ENCODE peak calls at places on chromosomes 13 and 19, in seven cellular contexts. One of them, this sample, is unnamed. For H3K79me1, the result is how much of the 10 kb centered on the place peaks cover.

GRCh38 chr13:79549355-79550106 is 68.6 kb downstream of the NDFIP2 start:
- DNase-seq in H9: no peak
- DNase-seq in H1: no peak
- DNase-seq in IMR-90: peak
- DNase-seq in mesenchymal stem cell: peak
- DNase-seq in neuronal stem cell: no peak
- DNase-seq in mesendoderm: peak
- DNase-seq in this sample: peak

GRCh38 chr19:8494158-8494557 is 8.3 kb downstream of the PRAM1 start:
- DNase-seq in H1: no peak
- DNase-seq in neuronal stem cell: no peak
- DNase-seq in mesendoderm: no peak
- DNase-seq in IMR-90: no peak
- DNase-seq in H9: no peak
- DNase-seq in mesenchymal stem cell: peak
- DNase-seq in this sample: no peak

GRCh38 chr13:109745060-109745459 is 41.3 kb downstream of the IRS2 start:
- DNase-seq in mesendoderm: no peak
- DNase-seq in H1: no peak
- DNase-seq in mesenchymal stem cell: no peak
- DNase-seq in H9: no peak
- DNase-seq in neuronal stem cell: no peak
- DNase-seq in IMR-90: no peak
- DNase-seq in this sample: no peak

GRCh38 chr13:32528358-32528757 is 10.2 kb downstream of the N4BP2L2 start:
- DNase-seq in IMR-90: peak
- DNase-seq in neuronal stem cell: no peak
- DNase-seq in H1: no peak
- DNase-seq in H9: no peak
- DNase-seq in mesendoderm: no peak
- DNase-seq in mesenchymal stem cell: no peak
- DNase-seq in this sample: no peak

GRCh38 chr13:105464249-105464648 is 1071.2 kb downstream of the EFNB2 start:
- DNase-seq in mesendoderm: peak
- DNase-seq in neuronal stem cell: no peak
- DNase-seq in H9: no peak
- DNase-seq in mesenchymal stem cell: no peak
- DNase-seq in H1: no peak
- DNase-seq in IMR-90: peak
- DNase-seq in this sample: peak

GRCh38 chr13:112254900-112255299 is 121.3 kb upstream of the SPACA7 start:
- DNase-seq in mesendoderm: no peak
- DNase-seq in H9: no peak
- DNase-seq in IMR-90: no peak
- DNase-seq in neuronal stem cell: no peak
- DNase-seq in mesenchymal stem cell: no peak
- DNase-seq in H1: no peak
- DNase-seq in this sample: no peak

GRCh38 chr13:98845726-98846125 is 93.3 kb upstream of the SLC15A1 start:
- DNase-seq in mesenchymal stem cell: no peak
- DNase-seq in mesendoderm: no peak
- DNase-seq in H9: no peak
- DNase-seq in H1: no peak
- DNase-seq in neuronal stem cell: no peak
- DNase-seq in IMR-90: no peak
- DNase-seq in this sample: no peak

GRCh38 chr13:40120288-40120687 is 464.8 kb downstream of the COG6 start:
- DNase-seq in H1: no peak
- DNase-seq in neuronal stem cell: no peak
- DNase-seq in H9: no peak
- DNase-seq in mesendoderm: no peak
- DNase-seq in IMR-90: no peak
- DNase-seq in mesenchymal stem cell: no peak
- DNase-seq in this sample: no peak

GRCh38 chr13:47114030-47114429 is 217.2 kb upstream of the HTR2A start:
- DNase-seq in mesendoderm: no peak
- DNase-seq in neuronal stem cell: no peak
- DNase-seq in mesenchymal stem cell: peak
- DNase-seq in H9: no peak
- DNase-seq in IMR-90: peak
- DNase-seq in H1: no peak
- DNase-seq in this sample: peak

GRCh38 chr13:46314587-46314986 is 72.5 kb downstream of the RUBCNL start:
- DNase-seq in H1: no peak
- DNase-seq in neuronal stem cell: no peak
- DNase-seq in mesenchymal stem cell: no peak
- DNase-seq in H9: no peak
- DNase-seq in mesendoderm: no peak
- DNase-seq in IMR-90: no peak
- DNase-seq in this sample: no peak

GRCh38 chr13:45695198-45695730 is 6.9 kb upstream of the CBY2 start:
- DNase-seq in H1: no peak
- DNase-seq in mesenchymal stem cell: no peak
- DNase-seq in mesendoderm: no peak
- DNase-seq in IMR-90: no peak
- DNase-seq in H9: no peak
- DNase-seq in neuronal stem cell: no peak
- DNase-seq in this sample: peak

GRCh38 chr13:105363747-105364177 is 1171.7 kb downstream of the EFNB2 start:
- DNase-seq in H1: no peak
- DNase-seq in H9: no peak
- DNase-seq in IMR-90: no peak
- DNase-seq in neuronal stem cell: no peak
- DNase-seq in mesenchymal stem cell: no peak
- DNase-seq in mesendoderm: no peak
- DNase-seq in this sample: no peak

GRCh38 chr13:106594986-106595385 is 27.0 kb upstream of the ARGLU1 start:
- DNase-seq in IMR-90: no peak
- DNase-seq in mesenchymal stem cell: no peak
- DNase-seq in mesendoderm: no peak
- DNase-seq in H9: no peak
- DNase-seq in H1: no peak
- DNase-seq in neuronal stem cell: no peak
- DNase-seq in this sample: no peak

GRCh38 chr13:82294226-82294625 is 1588.0 kb downstream of the SLITRK1 start:
- DNase-seq in H1: no peak
- DNase-seq in IMR-90: no peak
- DNase-seq in neuronal stem cell: no peak
- DNase-seq in H9: peak
- DNase-seq in mesenchymal stem cell: no peak
- DNase-seq in mesendoderm: peak
- DNase-seq in this sample: no peak

GRCh38 chr13:44974056-44974798 is 15.0 kb downstream of the NUFIP1 start:
- DNase-seq in mesendoderm: no peak
- DNase-seq in mesenchymal stem cell: peak
- DNase-seq in H9: no peak
- DNase-seq in neuronal stem cell: no peak
- DNase-seq in H1: no peak
- DNase-seq in IMR-90: peak
- DNase-seq in this sample: no peak

GRCh38 chr19:1942934-1943555 is 2.1 kb downstream of the CSNK1G2 start:
- DNase-seq in neuronal stem cell: no peak
- DNase-seq in IMR-90: no peak
- DNase-seq in H9: no peak
- DNase-seq in H1: no peak
- DNase-seq in mesendoderm: no peak
- DNase-seq in mesenchymal stem cell: peak
- DNase-seq in this sample: no peak

GRCh38 chr13:109274188-109274821 is 512.1 kb downstream of the IRS2 start:
- DNase-seq in IMR-90: peak
- DNase-seq in H1: peak
- DNase-seq in mesenchymal stem cell: peak
- DNase-seq in H9: peak
- DNase-seq in neuronal stem cell: peak
- DNase-seq in mesendoderm: peak
- DNase-seq in this sample: peak

GRCh38 chr13:44101347-44102083 is 221.8 kb downstream of the LACC1 start:
- DNase-seq in mesenchymal stem cell: no peak
- DNase-seq in IMR-90: no peak
- DNase-seq in neuronal stem cell: no peak
- DNase-seq in H9: no peak
- DNase-seq in mesendoderm: no peak
- DNase-seq in H1: no peak
- DNase-seq in this sample: no peak

GRCh38 chr13:46541210-46541609 is 11.8 kb upstream of the LRCH1 start:
- DNase-seq in IMR-90: no peak
- DNase-seq in mesenchymal stem cell: no peak
- DNase-seq in neuronal stem cell: no peak
- DNase-seq in H9: no peak
- DNase-seq in H1: no peak
- DNase-seq in mesendoderm: no peak
- DNase-seq in this sample: no peak

GRCh38 chr19:49613374-49613773 is 22.4 kb downstream of the PRR12 start:
- DNase-seq in mesenchymal stem cell: peak
- DNase-seq in H9: no peak
- DNase-seq in neuronal stem cell: no peak
- DNase-seq in IMR-90: no peak
- DNase-seq in mesendoderm: no peak
- DNase-seq in H1: no peak
- DNase-seq in this sample: no peak

GRCh38 chr19:14059093-14059480 is 2.8 kb downstream of the PALM3 start:
- DNase-seq in neuronal stem cell: peak
- DNase-seq in H1: no peak
- DNase-seq in mesendoderm: no peak
- DNase-seq in mesenchymal stem cell: no peak
- DNase-seq in H9: peak
- DNase-seq in IMR-90: no peak
- DNase-seq in this sample: no peak

GRCh38 chr13:102800145-102801041 is 1.5 kb downstream of the BIVM start:
- DNase-seq in H1: no peak
- DNase-seq in mesendoderm: peak
- DNase-seq in neuronal stem cell: peak
- DNase-seq in H9: peak
- DNase-seq in IMR-90: peak
- DNase-seq in mesenchymal stem cell: peak
- DNase-seq in this sample: peak

GRCh38 chr13:70893832-70894231 is 785.6 kb upstream of the KLHL1 start:
- DNase-seq in mesendoderm: no peak
- DNase-seq in IMR-90: no peak
- DNase-seq in neuronal stem cell: no peak
- DNase-seq in mesenchymal stem cell: peak
- DNase-seq in H1: no peak
- DNase-seq in H9: peak
- DNase-seq in this sample: no peak

GRCh38 chr13:99813346-99814095 is 158.0 kb downstream of the ZIC5 start:
- DNase-seq in H9: no peak
- DNase-seq in mesenchymal stem cell: no peak
- DNase-seq in neuronal stem cell: no peak
- DNase-seq in mesendoderm: no peak
- DNase-seq in H1: no peak
- DNase-seq in IMR-90: no peak
- DNase-seq in this sample: no peak

GRCh38 chr13:53238241-53238640 is 209.6 kb downstream of the OLFM4 start:
- DNase-seq in mesenchymal stem cell: no peak
- DNase-seq in IMR-90: no peak
- DNase-seq in mesendoderm: peak
- DNase-seq in neuronal stem cell: no peak
- DNase-seq in H1: no peak
- DNase-seq in H9: peak
- DNase-seq in this sample: no peak

GRCh38 chr13:28338202-28338601 is 156.7 kb downstream of the FLT1 start:
- DNase-seq in mesenchymal stem cell: peak
- DNase-seq in mesendoderm: no peak
- DNase-seq in IMR-90: no peak
- DNase-seq in neuronal stem cell: no peak
- DNase-seq in H1: no peak
- DNase-seq in H9: no peak
- DNase-seq in this sample: no peak
- H3K4me2 ChIP-seq in mesenchymal stem cell: no peak
- H3K4me2 ChIP-seq in mesendoderm: no peak
- H3K4me2 ChIP-seq in IMR-90: peak
- H3K4me2 ChIP-seq in neuronal stem cell: no peak
- H3K4me2 ChIP-seq in H1: no peak
- H3K4me2 ChIP-seq in H9: no peak
- H3K4me2 ChIP-seq in this sample: no peak

DNA sequence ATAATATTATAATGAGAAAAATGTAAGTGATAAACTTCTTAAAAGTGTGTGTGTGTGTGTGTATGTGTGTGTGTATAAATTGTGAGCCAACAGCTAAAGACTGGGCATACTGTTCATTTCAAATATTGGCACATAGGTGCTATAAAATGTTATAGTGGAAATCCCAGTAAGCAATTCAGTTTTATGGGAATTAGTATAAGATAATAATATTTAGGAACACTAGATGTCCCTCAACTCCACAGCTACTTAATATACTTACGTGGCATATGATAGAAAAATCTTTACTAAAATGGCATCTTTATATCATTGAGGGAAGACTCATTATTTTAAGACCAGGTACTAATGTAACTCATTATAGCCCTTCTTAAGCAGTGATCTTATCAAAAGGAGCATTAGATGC is 266.3 kb downstream of the MAB21L1 start:
- DNase-seq in mesenchymal stem cell: no peak
- DNase-seq in IMR-90: no peak
- DNase-seq in H9: no peak
- DNase-seq in H1: no peak
- DNase-seq in neuronal stem cell: no peak
- DNase-seq in mesendoderm: no peak
- DNase-seq in this sample: no peak
- H3K4ac ChIP-seq in mesenchymal stem cell: no peak
- H3K4ac ChIP-seq in IMR-90: no peak
- H3K4ac ChIP-seq in H9: no peak
- H3K4ac ChIP-seq in H1: no peak
- H3K4ac ChIP-seq in neuronal stem cell: no peak
- H3K4ac ChIP-seq in mesendoderm: no peak
- H3K4ac ChIP-seq in this sample: no peak

DNA sequence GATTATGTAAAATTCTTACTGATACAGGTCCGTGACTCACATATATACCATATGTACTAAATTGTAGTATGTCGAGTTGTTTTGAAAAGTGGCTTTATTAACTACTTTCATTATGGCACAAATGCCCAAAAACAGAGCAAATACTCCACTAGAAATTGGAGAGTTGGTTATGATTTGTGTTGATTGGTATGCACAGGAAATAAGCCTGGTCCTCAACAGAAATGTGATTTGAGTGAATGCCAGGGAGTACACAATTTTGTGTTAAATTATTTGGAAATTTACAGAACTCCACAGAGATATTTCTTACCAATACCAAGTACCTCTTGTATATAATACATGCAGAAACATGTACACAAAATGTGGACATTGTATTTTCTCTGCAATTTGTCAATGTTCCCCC is 676.7 kb downstream of the PCDH9 start:
- DNase-seq in H1: no peak
- DNase-seq in IMR-90: peak
- DNase-seq in neuronal stem cell: no peak
- DNase-seq in mesendoderm: no peak
- DNase-seq in mesenchymal stem cell: no peak
- DNase-seq in H9: no peak
- DNase-seq in this sample: no peak
- H3K79me1 ChIP-seq in H1: under half
- H3K79me1 ChIP-seq in IMR-90: under half
- H3K79me1 ChIP-seq in neuronal stem cell: under half
- H3K79me1 ChIP-seq in mesendoderm: under half
- H3K79me1 ChIP-seq in mesenchymal stem cell: under half
- H3K79me1 ChIP-seq in H9: under half
- H3K79me1 ChIP-seq in this sample: under half

DNA sequence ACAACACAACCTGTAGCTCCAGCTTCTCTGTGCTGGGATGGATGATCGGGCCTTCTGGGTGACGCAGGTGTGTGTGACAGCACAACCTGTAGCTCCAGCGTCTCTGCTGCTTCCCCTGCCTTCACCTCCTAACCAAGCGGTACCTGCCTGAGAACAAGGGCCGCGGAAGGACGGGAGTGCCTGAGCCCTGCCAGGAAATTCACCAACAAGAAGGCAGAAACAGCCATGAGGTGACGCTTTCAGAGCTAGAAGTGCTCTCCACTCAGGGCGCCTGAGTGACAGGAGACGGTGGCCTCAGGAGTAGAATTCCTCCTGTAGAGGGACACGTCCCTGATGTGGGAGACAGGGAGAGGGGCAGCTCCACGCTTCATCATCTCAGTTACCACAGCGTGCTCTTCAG is 17.4 kb downstream of the ZNF331 start:
- DNase-seq in H1: no peak
- DNase-seq in neuronal stem cell: no peak
- DNase-seq in H9: no peak
- DNase-seq in mesendoderm: no peak
- DNase-seq in IMR-90: no peak
- DNase-seq in mesenchymal stem cell: no peak
- DNase-seq in this sample: no peak
- H3K4me2 ChIP-seq in H1: no peak
- H3K4me2 ChIP-seq in neuronal stem cell: no peak
- H3K4me2 ChIP-seq in H9: no peak
- H3K4me2 ChIP-seq in mesendoderm: no peak
- H3K4me2 ChIP-seq in IMR-90: no peak
- H3K4me2 ChIP-seq in mesenchymal stem cell: no peak
- H3K4me2 ChIP-seq in this sample: no peak

This sample was measured in trophoblast cell.